ENCODE peak calls at places on chromosome 7, in seven cellular contexts. D is K562, U is HepG2, G is IMR-90, V is HCT116, P is A549, N is GM12878. Z is an unnamed sample.

GRCh38 chr7:1007901-1008300 is 24.9 kb downstream of the CYP2W1 start:
- DNase-seq in D (no peak), U (no peak), G (no peak), V (no peak), P (no peak), N (no peak), Z (no peak)

GRCh38 chr7:50721661-50722259 is 60.9 kb downstream of the GRB10 start:
- DNase-seq in D (no peak), U (no peak), G (no peak), V (no peak), P (no peak), N (no peak), Z (no peak)

GRCh38 chr7:33043434-33043833 is 19.1 kb downstream of the NT5C3A start:
- DNase-seq in D (no peak), U (no peak), G (no peak), V (no peak), P (no peak), N (no peak), Z (no peak)

GRCh38 chr7:24476227-24476626 is 97.0 kb upstream of the PALS2 start:
- DNase-seq in D (no peak), U (no peak), G (no peak), V (no peak), P (no peak), N (no peak), Z (no peak)

GRCh38 chr7:21543528-21544302 is 876 bp downstream of the DNAH11 start:
- DNase-seq in D (no peak), U (no peak), G (no peak), V (no peak), P (no peak), N (no peak), Z (no peak)

GRCh38 chr7:130896898-130897514 is 163.0 kb upstream of the KLF14 start:
- DNase-seq in D (peak; percentile 88), U (peak; percentile 52), G (peak; percentile 84), V (peak; percentile 86), P (peak; percentile 67), N (no peak), Z (no peak)

GRCh38 chr7:66297579-66297978 is 92.4 kb downstream of the TPST1 start:
- DNase-seq in D (no peak), U (no peak), G (no peak), V (no peak), P (no peak), N (no peak), Z (no peak)

GRCh38 chr7:20111821-20112542 is 105.2 kb downstream of the MACC1 start:
- DNase-seq in D (no peak), U (no peak), G (no peak), V (no peak), P (no peak), N (no peak), Z (no peak)

GRCh38 chr7:76260171-76260703 is 42.2 kb upstream of the HSPB1 start:
- DNase-seq in D (peak; percentile 99), U (peak; percentile 74), G (no peak), V (peak; percentile 32), P (no peak), N (no peak), Z (peak; percentile 96)

GRCh38 chr7:23216021-23216420 is 30.6 kb upstream of the GPNMB start:
- DNase-seq in D (no peak), U (no peak), G (no peak), V (no peak), P (no peak), N (no peak), Z (no peak)

GRCh38 chr7:30212720-30213119 is 71.7 kb upstream of the ZNRF2 start:
- DNase-seq in D (no peak), U (peak; percentile 78), G (no peak), V (no peak), P (no peak), N (no peak), Z (no peak)

GRCh38 chr7:67992287-67992686 is 995.7 kb downstream of the TYW1 start:
- DNase-seq in D (no peak), U (no peak), G (no peak), V (no peak), P (no peak), N (no peak), Z (no peak)

GRCh38 chr7:93185303-93186027 is 37.3 kb upstream of the SAMD9L start:
- DNase-seq in D (no peak), U (no peak), G (peak; percentile 23), V (no peak), P (no peak), N (no peak), Z (no peak)

GRCh38 chr7:45881759-45882464 is 6.4 kb upstream of the IGFBP1 start:
- DNase-seq in D (no peak), U (peak; percentile 98), G (peak; percentile 89), V (no peak), P (no peak), N (no peak), Z (no peak)

GRCh38 chr7:135204271-135204872 is 7.0 kb downstream of the WDR91 start:
- DNase-seq in D (no peak), U (no peak), G (peak; percentile 93), V (no peak), P (no peak), N (no peak), Z (no peak)

GRCh38 chr7:152514771-152515105 is 78.9 kb upstream of the KMT2C start:
- DNase-seq in D (no peak), U (no peak), G (no peak), V (no peak), P (no peak), N (no peak), Z (no peak)

GRCh38 chr7:95342642-95343252 is 18.4 kb upstream of the PON1 start:
- DNase-seq in D (no peak), U (peak; percentile 53), G (no peak), V (no peak), P (no peak), N (no peak), Z (no peak)

GRCh38 chr7:101933685-101934084 is 116.3 kb downstream of the CUX1 start:
- DNase-seq in D (no peak), U (no peak), G (no peak), V (no peak), P (no peak), N (peak; percentile 69), Z (no peak)

GRCh38 chr7:15215611-15216010 is 313.1 kb upstream of the DGKB start:
- DNase-seq in D (no peak), U (no peak), G (no peak), V (no peak), P (no peak), N (no peak), Z (no peak)

GRCh38 chr7:93147358-93147757 is 827 bp downstream of the SAMD9L start:
- DNase-seq in D (no peak), U (no peak), G (peak; percentile 59), V (no peak), P (peak; percentile 10), N (peak; percentile 51), Z (no peak)

GRCh38 chr7:134429481-134429880 is 29.4 kb downstream of the AKR1B1 start:
- DNase-seq in D (no peak), U (no peak), G (no peak), V (no peak), P (no peak), N (no peak), Z (no peak)

GRCh38 chr7:50729962-50730361 is 52.7 kb downstream of the GRB10 start:
- DNase-seq in D (no peak), U (no peak), G (peak; percentile 58), V (no peak), P (no peak), N (no peak), Z (no peak)

GRCh38 chr7:128891942-128892269 is 18.6 kb downstream of the KCP start:
- DNase-seq in D (no peak), U (no peak), G (no peak), V (no peak), P (no peak), N (no peak), Z (no peak)

GRCh38 chr7:128890306-128891109 is 20.0 kb downstream of the KCP start:
- DNase-seq in D (peak; percentile 90), U (no peak), G (no peak), V (no peak), P (peak; percentile 47), N (no peak), Z (no peak)

GRCh38 chr7:128893251-128894100 is 17.0 kb downstream of the KCP start:
- DNase-seq in D (no peak), U (no peak), G (no peak), V (peak; percentile 48), P (no peak), N (no peak), Z (no peak)

GRCh38 chr7:128892521-128893250 is 17.8 kb downstream of the KCP start:
- DNase-seq in D (no peak), U (no peak), G (no peak), V (no peak), P (no peak), N (no peak), Z (no peak)

DNA sequence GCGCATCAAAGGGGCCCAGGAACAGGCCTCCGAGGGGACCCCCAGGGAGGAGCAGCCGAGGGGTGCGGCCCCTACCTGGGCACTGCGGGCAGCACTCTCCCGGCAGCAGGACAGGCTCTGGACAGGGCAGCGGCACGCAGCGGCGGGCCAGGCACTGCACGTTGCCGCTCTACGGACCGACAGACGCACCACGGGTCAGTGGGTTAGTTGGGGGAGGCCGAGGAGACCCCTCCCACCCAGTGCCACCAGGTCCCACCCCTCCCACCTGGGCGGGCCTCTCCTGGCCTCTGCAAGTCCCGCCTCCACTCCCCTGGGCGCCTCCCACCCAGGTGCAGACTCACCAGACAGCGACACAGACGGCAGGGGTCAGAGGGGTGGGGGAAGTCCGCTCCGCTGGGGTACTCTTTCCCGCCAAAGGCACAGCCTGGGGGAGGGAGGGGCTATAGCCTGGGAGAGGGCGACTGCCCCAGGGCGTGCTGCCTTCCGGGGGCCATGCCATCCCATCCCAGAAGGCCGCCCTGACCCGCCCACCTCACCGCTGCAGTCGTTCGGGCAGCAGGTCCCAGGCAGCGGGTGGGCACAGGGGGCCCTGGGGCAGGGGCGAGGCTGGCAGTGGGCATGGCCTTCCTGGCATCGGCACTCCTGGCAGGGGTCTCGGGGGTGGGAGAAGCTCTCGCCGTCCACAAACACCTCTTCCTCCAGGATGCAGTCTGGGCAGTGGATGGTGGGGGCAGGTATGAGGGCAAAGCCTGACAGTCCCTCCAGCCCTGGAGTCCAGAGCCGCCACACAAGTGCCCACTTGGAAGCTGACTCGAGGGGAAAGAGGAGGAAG is 19.2 kb downstream of the KCP start:
- DNase-seq in D (peak; percentile 91), U (no peak), G (no peak), V (no peak), P (no peak), N (no peak), Z (peak; percentile 77)
- TF ChIP-seq CEBPB in D (no peak), U (no peak), G (no peak), V (no peak), P (no peak), N (no peak), Z (no peak)

GRCh38 chr7:74101061-74101681 is 17.6 kb downstream of the LIMK1 start:
- DNase-seq in D (no peak), U (no peak), G (no peak), V (no peak), P (no peak), N (peak; percentile 60), Z (no peak)
- TF ChIP-seq CEBPB in D (no peak), U (no peak), G (no peak), V (no peak), P (no peak), N (no peak), Z (no peak)

GRCh38 chr7:44103941-44104879 is at the start of gene AEBP1:
- DNase-seq in D (peak; percentile 65), U (no peak), G (no peak), V (no peak), P (no peak), N (no peak), Z (no peak)
- TF ChIP-seq CEBPB in D (no peak), U (no peak), G (no peak), V (no peak), P (no peak), N (no peak), Z (no peak)

GRCh38 chr7:107799645-107800264 is 3.3 kb downstream of the SLC26A3 start:
- DNase-seq in D (no peak), U (peak; percentile 10), G (no peak), V (no peak), P (no peak), N (no peak), Z (no peak)
- TF ChIP-seq CEBPB in D (no peak), U (no peak), G (no peak), V (no peak), P (no peak), N (no peak), Z (no peak)